ENCODE peak calls at places on chromosomes 1 and 21, in six cellular contexts. N, V, U, R, W and J are unnamed samples.

GRCh38 chr21:38438476-38438893 is 59.8 kb downstream of the ERG start:
- DNase-seq in N (no peak), V (no peak), U (peak; percentile 97), R (no peak), W (peak; percentile 67), J (peak; percentile 37)

GRCh38 chr1:17162941-17163340 is 42.0 kb upstream of the PADI1 start:
- DNase-seq in N (no peak), V (no peak), U (no peak), R (no peak), W (no peak), J (peak; percentile 59)

GRCh38 chr1:231058416-231059109 is 18.5 kb upstream of the FAM89A start:
- DNase-seq in N (no peak), V (no peak), U (no peak), R (no peak), W (no peak), J (no peak)

GRCh38 chr1:66556161-66556611 is 22.2 kb downstream of the SGIP1 start:
- DNase-seq in N (no peak), V (no peak), U (no peak), R (no peak), W (no peak), J (no peak)

GRCh38 chr1:86018311-86018923 is 138.2 kb downstream of the COL24A1 start:
- DNase-seq in N (peak; percentile 5), V (no peak), U (peak; percentile 36), R (peak; percentile 22), W (no peak), J (no peak)

GRCh38 chr1:20727746-20728316 is 4.7 kb downstream of the SH2D5 start:
- DNase-seq in N (no peak), V (no peak), U (no peak), R (no peak), W (no peak), J (no peak)

GRCh38 chr1:59985901-59986735 is 59.5 kb upstream of the CYP2J2 start:
- DNase-seq in N (no peak), V (no peak), U (no peak), R (peak; percentile 76), W (no peak), J (no peak)

GRCh38 chr1:93713247-93713764 is 31.7 kb upstream of the BCAR3 start:
- DNase-seq in N (no peak), V (no peak), U (no peak), R (no peak), W (no peak), J (no peak)

GRCh38 chr1:51644533-51645197 is 27.8 kb downstream of the OSBPL9 start:
- DNase-seq in N (no peak), V (no peak), U (peak; percentile 82), R (no peak), W (no peak), J (peak; percentile 43)

GRCh38 chr1:80217377-80217986 is 1211.0 kb upstream of the ADGRL4 start:
- DNase-seq in N (no peak), V (no peak), U (peak; percentile 68), R (peak; percentile 33), W (no peak), J (peak; percentile 43)

GRCh38 chr1:224456637-224456953 is 22.0 kb upstream of the WDR26 start:
- DNase-seq in N (no peak), V (no peak), U (no peak), R (no peak), W (no peak), J (no peak)

GRCh38 chr1:229221106-229222019 is 49.5 kb upstream of the RAB4A start:
- DNase-seq in N (no peak), V (no peak), U (peak; percentile 33), R (no peak), W (no peak), J (no peak)

GRCh38 chr1:195866383-195867222 is 741.6 kb downstream of the KCNT2 start:
- DNase-seq in N (no peak), V (no peak), U (no peak), R (no peak), W (no peak), J (no peak)

GRCh38 chr1:153478047-153478691 is 17.7 kb upstream of the S100A7 start:
- DNase-seq in N (no peak), V (peak; percentile 44), U (no peak), R (no peak), W (no peak), J (no peak)

GRCh38 chr1:235093013-235093618 is 35.5 kb downstream of the TOMM20 start:
- DNase-seq in N (no peak), V (no peak), U (peak; percentile 68), R (peak; percentile 90), W (peak; percentile 42), J (no peak)

GRCh38 chr21:45383111-45383614 is 21.8 kb upstream of the COL18A1 start:
- DNase-seq in N (no peak), V (no peak), U (no peak), R (no peak), W (peak; percentile 8), J (no peak)

GRCh38 chr1:220119043-220119512 is 25.1 kb downstream of the IARS2 start:
- DNase-seq in N (no peak), V (no peak), U (no peak), R (no peak), W (no peak), J (no peak)

GRCh38 chr1:1272341-1273151 is 1.1 kb downstream of the UBE2J2 start:
- DNase-seq in N (no peak), V (no peak), U (no peak), R (no peak), W (no peak), J (no peak)

GRCh38 chr1:110390692-110391232 is at the start of gene SLC16A4:
- DNase-seq in N (no peak), V (no peak), U (peak; percentile 53), R (no peak), W (no peak), J (peak; percentile 49)

GRCh38 chr1:20685099-20685662 is 24.0 kb upstream of the DDOST start:
- DNase-seq in N (no peak), V (no peak), U (no peak), R (no peak), W (peak; percentile 61), J (no peak)

GRCh38 chr21:43727571-43728466 is 8.9 kb downstream of the PDXK start:
- DNase-seq in N (no peak), V (no peak), U (no peak), R (no peak), W (peak; percentile 64), J (no peak)

GRCh38 chr1:98327151-98327918 is 334.2 kb upstream of the SNX7 start:
- DNase-seq in N (no peak), V (no peak), U (peak; percentile 60), R (no peak), W (no peak), J (no peak)

GRCh38 chr1:192238421-192238820 is 78.4 kb upstream of the RGS21 start:
- DNase-seq in N (no peak), V (no peak), U (no peak), R (no peak), W (no peak), J (no peak)

GRCh38 chr1:224497714-224498573 is 63.3 kb upstream of the WDR26 start:
- DNase-seq in N (no peak), V (no peak), U (peak; percentile 89), R (peak; percentile 89), W (no peak), J (peak; percentile 72)

GRCh38 chr1:225428066-225428878 is 434 bp upstream of the LBR start:
- DNase-seq in N (peak; percentile 90), V (peak; percentile 95), U (peak; percentile 79), R (peak; percentile 91), W (peak; percentile 91), J (no peak)

GRCh38 chr1:67532452-67533216 is 102.4 kb upstream of the SERBP1 start:
- DNase-seq in N (peak; percentile 29), V (no peak), U (peak; percentile 77), R (peak; percentile 79), W (no peak), J (peak; percentile 52)

GRCh38 chr1:64098856-64099606 is 104.4 kb upstream of the UBE2U start:
- DNase-seq in N (no peak), V (no peak), U (no peak), R (no peak), W (no peak), J (no peak)

GRCh38 chr1:89812992-89813391 is 7.8 kb upstream of the LRRC8D start:
- DNase-seq in N (no peak), V (no peak), U (no peak), R (no peak), W (no peak), J (no peak)

GRCh38 chr1:161158316-161159016 is 834 bp upstream of the USP21 start:
- DNase-seq in N (no peak), V (peak; percentile 13), U (no peak), R (no peak), W (no peak), J (no peak)
- H3K36me3 ChIP-seq in N (peaks cover 49% of the 10 kb centered on the region), V (peaks cover 28% of the 10 kb centered on the region), U (peaks cover 5% of the 10 kb centered on the region), R (peaks cover 70% of the 10 kb centered on the region), W (peaks cover 34% of the 10 kb centered on the region), J (peaks cover 1% of the 10 kb centered on the region)

GRCh38 chr1:26541816-26542711 is 12.5 kb downstream of the RPS6KA1 start:
- DNase-seq in N (peak; percentile 65), V (no peak), U (no peak), R (peak; percentile 71), W (peak; percentile 73), J (no peak)
- H3K4me3 ChIP-seq in N (peak overlapping the region; percentile 33), V (peak overlapping the region; percentile 14), U (no peak overlapping the region), R (no peak overlapping the region), W (peak overlapping the region; percentile 25), J (no peak overlapping the region)

GRCh38 chr1:150967936-150968335 is 6.7 kb downstream of the CERS2 start:
- DNase-seq in N (no peak), V (no peak), U (no peak), R (no peak), W (no peak), J (no peak)
- H3K36me3 ChIP-seq in N (peaks cover 59% of the 10 kb centered on the region), V (peaks cover 63% of the 10 kb centered on the region), U (peaks cover 60% of the 10 kb centered on the region), R (peaks cover 79% of the 10 kb centered on the region), W (peaks cover 63% of the 10 kb centered on the region), J (peaks cover 11% of the 10 kb centered on the region)

GRCh38 chr1:154628122-154628405 is 20.1 kb upstream of the ADAR start:
- DNase-seq in N (no peak), V (no peak), U (no peak), R (no peak), W (no peak), J (no peak)
- H3K4me3 ChIP-seq in N (peak overlapping the region; percentile 72), V (peak overlapping the region; percentile 86), U (peak overlapping the region; percentile 96), R (peak overlapping the region; percentile 98), W (peak overlapping the region; percentile 94), J (peak overlapping the region; percentile 57)

DNA sequence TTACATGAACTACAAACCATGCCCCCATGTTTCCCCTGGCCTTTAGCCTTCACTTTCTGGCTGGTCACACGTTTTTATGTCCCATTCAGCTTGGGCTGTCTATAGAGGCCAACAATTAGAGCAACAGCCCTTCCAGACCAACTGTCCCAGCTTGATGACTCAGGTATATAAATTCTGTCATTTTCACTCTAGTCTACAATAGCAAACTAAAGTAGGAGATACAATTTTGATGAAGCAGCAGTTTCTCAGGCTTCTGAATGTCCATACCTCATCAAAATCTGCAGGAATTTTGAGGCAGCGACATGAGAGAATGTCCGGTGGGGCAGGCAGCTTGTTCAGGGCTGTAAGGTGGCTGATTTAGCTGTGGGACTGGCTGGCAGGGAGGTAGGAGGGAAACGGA is 45.6 kb upstream of the VAV3 start:
- DNase-seq in N (no peak), V (no peak), U (no peak), R (no peak), W (no peak), J (no peak)
- H3K36me3 ChIP-seq in N (no peaks in the 10 kb centered on the region), V (no peaks in the 10 kb centered on the region), U (no peaks in the 10 kb centered on the region), R (no peaks in the 10 kb centered on the region), W (no peaks in the 10 kb centered on the region), J (no peaks in the 10 kb centered on the region)